ENCODE peak calls at places on chromosomes 7 and 10, in eight cellular contexts. D, I, G, E, H, J, A and B are unnamed samples.

GRCh38 chr10:52314007-52314821 is at the start of gene DKK1:
- DNase-seq in I (peak; percentile 86), A (peak; percentile 89), E (peak; percentile 86), G (no peak), H (peak; percentile 91), D (peak; percentile 100), J (peak; percentile 85), B (peak; percentile 87)

GRCh38 chr7:80781561-80781979 is 137.3 kb downstream of the SEMA3C start:
- DNase-seq in G (no peak), D (peak; percentile 93), A (no peak), I (peak; percentile 45), H (peak; percentile 13), E (peak; percentile 50), J (no peak), B (peak; percentile 17)

GRCh38 chr7:84216477-84216876 is 21.9 kb upstream of the SEMA3A start:
- DNase-seq in A (no peak), J (no peak), I (no peak), H (no peak), E (no peak), D (peak; percentile 63), G (no peak), B (no peak)

GRCh38 chr7:135990258-135990657 is 13.1 kb upstream of the MTPN start:
- DNase-seq in I (no peak), A (no peak), E (no peak), J (no peak), G (no peak), H (no peak), D (no peak), B (no peak)

GRCh38 chr7:150365673-150366398 is 2.8 kb upstream of the REPIN1 start:
- DNase-seq in D (no peak), E (no peak), H (peak; percentile 67), J (no peak), A (no peak), I (no peak), G (no peak), B (peak; percentile 6)

GRCh38 chr10:31421322-31421721 is 102.3 kb downstream of the ZEB1 start:
- DNase-seq in I (no peak), G (no peak), J (no peak), A (no peak), E (no peak), H (no peak), D (no peak), B (no peak)

GRCh38 chr7:158067931-158068482 is 519.6 kb downstream of the PTPRN2 start:
- DNase-seq in D (no peak), J (no peak), E (no peak), H (no peak), I (no peak), G (no peak), A (no peak), B (no peak)

GRCh38 chr7:132575987-132576722 is at the start of gene PLXNA4:
- DNase-seq in J (no peak), G (no peak), A (peak; percentile 73), I (peak; percentile 31), D (peak; percentile 28), E (no peak), H (peak; percentile 60), B (peak; percentile 52)

GRCh38 chr7:137669706-137670105 is 177.1 kb downstream of the DGKI start:
- DNase-seq in G (no peak), E (no peak), D (no peak), H (no peak), J (no peak), A (no peak), I (no peak), B (no peak)

GRCh38 chr7:25823571-25823970 is 328.4 kb upstream of the NFE2L3 start:
- DNase-seq in A (no peak), E (no peak), D (no peak), J (no peak), H (no peak), I (no peak), G (peak; percentile 75), B (no peak)

GRCh38 chr7:70506463-70506862 is 625.5 kb upstream of the GALNT17 start:
- DNase-seq in E (no peak), I (peak; percentile 53), G (peak; percentile 52), D (no peak), J (no peak), H (peak; percentile 78), A (peak; percentile 82), B (peak; percentile 58)

GRCh38 chr7:47839381-47839780 is 108.9 kb downstream of the PKD1L1 start:
- DNase-seq in G (no peak), E (no peak), J (no peak), A (no peak), H (no peak), I (no peak), D (no peak), B (no peak)

GRCh38 chr10:63628526-63629362 is 107.5 kb downstream of the REEP3 start:
- DNase-seq in G (peak; percentile 76), A (peak; percentile 67), D (no peak), J (peak; percentile 77), H (peak; percentile 64), E (peak; percentile 49), I (peak; percentile 78), B (peak; percentile 77)

GRCh38 chr7:66256281-66256680 is 51.1 kb downstream of the TPST1 start:
- DNase-seq in D (no peak), G (no peak), I (no peak), A (no peak), E (no peak), J (no peak), H (no peak), B (no peak)

GRCh38 chr7:122143751-122144711 is at the start of gene AASS:
- DNase-seq in I (peak; percentile 97), D (peak; percentile 78), G (no peak), E (peak; percentile 80), A (peak; percentile 91), J (peak; percentile 98), H (peak; percentile 99), B (peak; percentile 98)
- TF ChIP-seq CTCF in I (no peak), D (no peak), G (no peak), E (no peak), A (peak; percentile 26), J (peak; percentile 25), H (no peak), B (no peak)

DNA sequence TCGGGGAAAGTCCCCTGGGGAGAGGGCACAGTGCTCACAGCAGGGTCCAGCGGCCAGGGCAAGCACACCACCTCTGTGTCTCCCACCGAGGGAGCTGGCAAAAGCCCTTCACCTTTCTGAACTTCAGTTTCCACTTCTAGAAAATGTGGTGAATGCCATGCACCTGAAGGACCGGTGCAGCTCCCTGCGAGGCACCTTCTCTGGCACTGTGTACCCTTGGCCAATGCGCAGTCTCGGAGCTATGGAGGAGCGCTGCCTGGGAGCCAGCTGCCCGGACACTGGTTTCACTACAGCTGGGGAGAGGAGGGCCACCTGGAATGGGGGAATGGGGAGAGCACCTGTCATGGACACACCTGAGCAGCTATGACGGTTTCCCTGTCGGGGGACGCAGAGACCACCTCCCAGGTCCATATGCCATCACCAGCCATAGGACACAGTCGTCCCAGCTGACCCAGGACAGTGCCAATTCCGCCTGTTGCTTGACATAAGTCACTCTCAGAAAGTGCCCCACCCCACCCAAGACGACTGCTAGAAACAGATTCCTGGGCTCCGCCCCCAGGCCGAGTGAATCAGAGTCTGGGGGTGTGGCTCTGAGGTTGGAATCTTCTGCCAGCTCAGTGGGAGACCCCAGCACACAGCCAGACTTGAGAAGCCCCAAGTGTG is 16.8 kb downstream of the RASGEF1A start:
- DNase-seq in G (no peak), J (no peak), I (no peak), E (no peak), D (peak; percentile 36), H (peak; percentile 53), A (no peak), B (peak; percentile 51)
- TF ChIP-seq EZH2phosphoT487 in G (no peak), J (no peak), I (no peak), E (no peak), D (no peak), H (no peak), A (no peak), B (no peak)

GRCh38 chr7:39952791-39953190 is 2.7 kb downstream of the CDK13 start:
- DNase-seq in E (no peak), I (no peak), D (peak; percentile 7), J (no peak), G (no peak), H (no peak), A (no peak), B (no peak)
- H3K4me3 ChIP-seq in E (peak overlapping the region; percentile 90), I (peak overlapping the region; percentile 47), D (peak overlapping the region; percentile 92), J (peak overlapping the region; percentile 89), G (peak overlapping the region; percentile 97), H (peak overlapping the region; percentile 80), A (peak overlapping the region; percentile 96), B (peak overlapping the region; percentile 84)

DNA sequence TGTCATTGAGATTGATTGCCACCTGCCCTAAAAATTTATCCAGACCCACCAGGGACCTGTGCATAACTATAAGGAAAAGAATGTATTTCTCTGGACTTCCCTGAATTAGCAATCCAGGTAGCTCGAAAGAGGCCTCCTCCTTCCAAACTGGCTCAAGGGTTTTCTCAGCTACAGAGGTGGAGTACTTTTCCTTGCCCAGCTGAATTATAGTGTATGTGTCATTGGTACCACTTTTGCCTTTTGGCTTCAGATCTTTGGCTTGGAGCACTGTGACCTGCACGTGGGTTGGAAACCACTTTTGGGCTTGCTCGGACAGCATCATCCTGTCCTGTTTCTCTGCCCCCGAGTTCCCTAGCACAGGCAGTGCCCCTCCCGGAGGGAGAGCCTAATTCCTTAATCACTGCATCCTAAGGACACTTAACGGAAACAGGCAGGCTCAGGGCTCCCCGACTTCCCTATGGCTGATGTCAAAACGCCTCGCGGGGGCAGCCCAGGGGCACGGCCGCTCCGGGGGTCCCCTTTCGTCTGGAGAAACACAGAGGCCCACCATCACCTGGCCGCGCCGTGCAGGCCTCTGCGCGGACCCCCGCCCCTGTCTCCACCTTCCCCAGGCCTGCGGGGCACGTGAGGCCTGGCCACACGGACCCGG is 775 bp downstream of the RAB11FIP2 start:
- DNase-seq in E (peak; percentile 12), H (peak; percentile 65), D (peak; percentile 43), A (no peak), G (peak; percentile 42), I (peak; percentile 35), J (peak; percentile 28), B (no peak)
- TF ChIP-seq CTCF in E (no peak), H (no peak), D (no peak), A (no peak), G (no peak), I (no peak), J (no peak), B (no peak)

DNA sequence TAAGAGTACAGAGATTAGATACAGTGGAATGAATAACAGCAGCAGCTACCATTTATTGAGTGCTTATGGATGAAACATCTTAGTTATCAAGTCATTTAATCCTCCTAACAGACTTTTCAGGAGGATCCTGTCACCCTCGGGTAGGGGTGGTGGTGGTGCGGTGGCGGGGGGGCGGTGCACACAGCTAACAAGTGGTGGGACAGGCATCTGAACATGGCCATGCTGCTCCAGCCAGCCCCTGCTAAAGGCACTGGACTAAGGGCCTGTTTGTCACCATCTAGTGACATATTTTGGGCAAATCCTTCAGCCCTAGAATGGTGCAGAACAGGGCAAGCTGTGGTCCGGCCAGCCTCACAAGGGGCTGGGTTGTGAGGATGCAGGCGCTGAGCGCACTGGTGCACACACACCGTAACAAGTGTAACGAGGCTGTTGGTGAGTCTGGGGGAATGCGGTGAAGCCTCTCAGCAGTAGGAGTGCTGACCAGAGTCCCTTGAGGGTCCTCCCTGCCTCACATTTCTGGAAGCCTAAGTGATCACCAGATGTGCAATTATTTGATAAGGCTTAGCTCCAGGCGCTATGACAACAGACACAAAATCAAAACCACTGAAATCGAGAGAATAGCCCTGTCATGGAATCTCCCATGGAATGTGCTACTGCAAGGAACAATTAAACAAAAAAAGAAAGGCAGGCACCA is 102.3 kb downstream of the RNF216 start:
- DNase-seq in E (no peak), G (no peak), H (peak; percentile 22), A (peak; percentile 58), I (no peak), J (no peak), D (no peak), B (no peak)
- TF ChIP-seq EZH2phosphoT487 in E (no peak), G (no peak), H (no peak), A (no peak), I (no peak), J (no peak), D (no peak), B (no peak)